ENCODE peak calls at places on chromosomes 3 and 15, in four cellular contexts. I is activated T-cell treated with anti-CD3 and anti-CD28 coated beads, Interleukin-2, amount 50 U/mL, for 1 hour; L is GM10248; S is nucleus accumbens. M is an unnamed sample.

GRCh38 chr15:60706145-60706544 is 227.2 kb upstream of the ICE2 start:
- DNase-seq in L (no peak), I (no peak), S (no peak), M (no peak)

GRCh38 chr3:169931747-169932520 is 20.6 kb downstream of the SAMD7 start:
- DNase-seq in S (no peak), L (peak), I (no peak), M (no peak)

GRCh38 chr15:29123171-29123570 is 146.5 kb downstream of the NSMCE3 start:
- DNase-seq in I (no peak), L (no peak), S (no peak), M (no peak)

GRCh38 chr3:11093823-11094340 is 60.4 kb upstream of the HRH1 start:
- DNase-seq in S (no peak), L (no peak), I (no peak), M (no peak)

GRCh38 chr3:113697192-113698090 is 999 bp upstream of the USF3 start:
- DNase-seq in I (peak), S (no peak), L (peak), M (no peak)

GRCh38 chr3:188165596-188165995 is 11.6 kb downstream of the LPP start:
- DNase-seq in L (no peak), S (no peak), I (no peak), M (no peak)

GRCh38 chr15:67331676-67332075 is 77.1 kb downstream of the IQCH start:
- DNase-seq in S (no peak), L (no peak), I (no peak), M (no peak)

GRCh38 chr3:177350051-177350565 is 152.8 kb upstream of the TBL1XR1 start:
- DNase-seq in I (no peak), S (no peak), L (no peak), M (no peak)

GRCh38 chr3:63048365-63048764 is 173.1 kb upstream of the CADPS start:
- DNase-seq in I (no peak), L (no peak), S (no peak), M (no peak)

GRCh38 chr15:64305261-64305660 is 50.7 kb downstream of the CSNK1G1 start:
- DNase-seq in S (no peak), L (no peak), I (no peak), M (no peak)

GRCh38 chr3:66383998-66384745 is 116.7 kb downstream of the LRIG1 start:
- DNase-seq in I (no peak), S (no peak), L (no peak), M (no peak)

GRCh38 chr3:102530443-102531195 is 95.8 kb downstream of the ZPLD1 start:
- DNase-seq in L (no peak), I (no peak), S (no peak), M (no peak)

GRCh38 chr15:66151809-66152208 is 101.7 kb downstream of the MEGF11 start:
- DNase-seq in I (no peak), L (no peak), S (no peak), M (no peak)

GRCh38 chr15:100192092-100192695 is 149.6 kb downstream of the ADAMTS17 start:
- DNase-seq in I (no peak), S (no peak), L (no peak), M (no peak)

GRCh38 chr15:98653686-98654085 is 5.3 kb downstream of the IGF1R start:
- DNase-seq in L (no peak), I (no peak), S (no peak), M (no peak)

GRCh38 chr3:52399131-52399530 is 45.8 kb downstream of the SEMA3G start:
- DNase-seq in L (no peak), S (no peak), I (no peak), M (no peak)

GRCh38 chr3:3806092-3806491 is 6.9 kb downstream of the LRRN1 start:
- DNase-seq in S (no peak), L (no peak), I (no peak), M (no peak)

GRCh38 chr15:71753346-71753745 is 57.0 kb upstream of the NR2E3 start:
- DNase-seq in I (no peak), L (no peak), S (no peak), M (no peak)

GRCh38 chr3:168926426-168926825 is 737.1 kb downstream of the MECOM start:
- DNase-seq in I (no peak), L (no peak), S (no peak), M (no peak)

GRCh38 chr3:181326637-181327223 is 337.2 kb upstream of the DNAJC19 start:
- DNase-seq in S (no peak), L (peak), I (no peak), M (peak)

GRCh38 chr3:16849795-16850194 is 35.0 kb upstream of the PLCL2 start:
- DNase-seq in S (no peak), I (no peak), L (no peak), M (peak)

GRCh38 chr15:66997212-66997611 is 68.2 kb upstream of the SMAD3 start:
- DNase-seq in L (no peak), S (no peak), I (no peak), M (peak)

GRCh38 chr15:74540135-74540760 is 772 bp upstream of the ARID3B start:
- DNase-seq in L (no peak), I (no peak), S (no peak), M (no peak)

GRCh38 chr3:51245871-51246270 is 139.2 kb upstream of the MANF start:
- DNase-seq in I (no peak), L (no peak), S (no peak), M (no peak)

GRCh38 chr15:94327356-94327936 is 96.1 kb downstream of the MCTP2 start:
- DNase-seq in I (no peak), L (peak), S (no peak), M (no peak)

GRCh38 chr3:45986303-45986982 is 9.2 kb downstream of the FYCO1 start:
- DNase-seq in I (no peak), S (no peak), L (no peak), M (peak)

M was measured in H54.